ENCODE peak calls at places on chromosomes 1 and 21, in five cellular contexts. One of them, this sample, is unnamed.
A peak's percentile ranks its signal among the peaks of the same experiment; 100 is the strongest.

GRCh38 chr1:180581635-180582039 is 22.9 kb downstream of the OVAAL start:
- DNase-seq in GM06990: no peak
- DNase-seq in HCT116: no peak
- DNase-seq in NCI-H2107: no peak
- DNase-seq in stomach: no peak
- DNase-seq in this sample: no peak

GRCh38 chr1:111702504-111703050 is 36.6 kb downstream of the INKA2 start:
- DNase-seq in HCT116: no peak
- DNase-seq in GM06990: no peak
- DNase-seq in NCI-H2107: no peak
- DNase-seq in stomach: no peak
- DNase-seq in this sample: no peak

GRCh38 chr1:176773038-176773437 is 310.1 kb downstream of the PAPPA2 start:
- DNase-seq in GM06990: no peak
- DNase-seq in NCI-H2107: no peak
- DNase-seq in stomach: no peak
- DNase-seq in HCT116: no peak
- DNase-seq in this sample: no peak

GRCh38 chr1:161989801-161990200 is 33.9 kb downstream of the OLFML2B start:
- DNase-seq in GM06990: no peak
- DNase-seq in stomach: no peak
- DNase-seq in HCT116: no peak
- DNase-seq in NCI-H2107: no peak
- DNase-seq in this sample: no peak

GRCh38 chr1:24966724-24967346 is 36.8 kb upstream of the RUNX3 start:
- DNase-seq in HCT116: peak; percentile 48
- DNase-seq in NCI-H2107: no peak
- DNase-seq in stomach: no peak
- DNase-seq in GM06990: peak; percentile 79
- DNase-seq in this sample: peak; percentile 27

GRCh38 chr1:243413431-243414151 is 157.8 kb downstream of the SDCCAG8 start:
- DNase-seq in stomach: no peak
- DNase-seq in GM06990: no peak
- DNase-seq in HCT116: no peak
- DNase-seq in NCI-H2107: no peak
- DNase-seq in this sample: no peak

GRCh38 chr1:39258146-39258924 is 53.8 kb downstream of the MACF1 start:
- DNase-seq in HCT116: peak; percentile 55
- DNase-seq in stomach: peak; percentile 78
- DNase-seq in GM06990: no peak
- DNase-seq in NCI-H2107: peak; percentile 100
- DNase-seq in this sample: peak; percentile 57

GRCh38 chr1:6095511-6096242 is 50.0 kb downstream of the KCNAB2 start:
- DNase-seq in GM06990: peak; percentile 5
- DNase-seq in stomach: no peak
- DNase-seq in NCI-H2107: no peak
- DNase-seq in HCT116: no peak
- DNase-seq in this sample: no peak

GRCh38 chr1:36884801-36885200 is 149.5 kb downstream of the GRIK3 start:
- DNase-seq in HCT116: no peak
- DNase-seq in NCI-H2107: no peak
- DNase-seq in stomach: no peak
- DNase-seq in GM06990: no peak
- DNase-seq in this sample: no peak

GRCh38 chr1:98044071-98044697 is 123.3 kb upstream of the DPYD start:
- DNase-seq in NCI-H2107: no peak
- DNase-seq in stomach: no peak
- DNase-seq in HCT116: no peak
- DNase-seq in GM06990: no peak
- DNase-seq in this sample: no peak

GRCh38 chr1:168598963-168599362 is 22.6 kb downstream of the XCL1 start:
- DNase-seq in NCI-H2107: no peak
- DNase-seq in stomach: no peak
- DNase-seq in GM06990: no peak
- DNase-seq in HCT116: no peak
- DNase-seq in this sample: no peak

GRCh38 chr1:205676597-205676996 is 3.7 kb downstream of the SLC45A3 start:
- DNase-seq in stomach: no peak
- DNase-seq in GM06990: no peak
- DNase-seq in NCI-H2107: no peak
- DNase-seq in HCT116: no peak
- DNase-seq in this sample: no peak

GRCh38 chr1:115280073-115280472 is 58.0 kb downstream of the NGF start:
- DNase-seq in GM06990: no peak
- DNase-seq in NCI-H2107: no peak
- DNase-seq in stomach: no peak
- DNase-seq in HCT116: no peak
- DNase-seq in this sample: no peak

GRCh38 chr21:31142600-31142999 is 104.3 kb upstream of the KRTAP19-8 start:
- DNase-seq in NCI-H2107: no peak
- DNase-seq in GM06990: no peak
- DNase-seq in HCT116: no peak
- DNase-seq in stomach: no peak
- DNase-seq in this sample: no peak

GRCh38 chr1:46411010-46411405 is 16.9 kb downstream of the FAAH start:
- DNase-seq in stomach: no peak
- DNase-seq in GM06990: no peak
- DNase-seq in NCI-H2107: no peak
- DNase-seq in HCT116: no peak
- DNase-seq in this sample: no peak

GRCh38 chr1:22636369-22636768 is at the start of gene C1QA:
- DNase-seq in GM06990: no peak
- DNase-seq in HCT116: no peak
- DNase-seq in stomach: no peak
- DNase-seq in NCI-H2107: no peak
- DNase-seq in this sample: no peak

GRCh38 chr1:235878082-235878781 is 11.5 kb upstream of the LYST start:
- DNase-seq in stomach: no peak
- DNase-seq in NCI-H2107: no peak
- DNase-seq in GM06990: no peak
- DNase-seq in HCT116: no peak
- DNase-seq in this sample: no peak

GRCh38 chr1:188228623-188229022 is 1399.9 kb downstream of the PLA2G4A start:
- DNase-seq in NCI-H2107: no peak
- DNase-seq in HCT116: no peak
- DNase-seq in GM06990: no peak
- DNase-seq in stomach: no peak
- DNase-seq in this sample: no peak

GRCh38 chr1:37752583-37753471 is 12.1 kb downstream of the EPHA10 start:
- DNase-seq in HCT116: peak; percentile 8
- DNase-seq in GM06990: peak; percentile 50
- DNase-seq in stomach: peak; percentile 40
- DNase-seq in NCI-H2107: peak; percentile 7
- DNase-seq in this sample: no peak

This sample was measured in T follicular helper cell.